ENCODE peak calls at places on chromosome 19, in nine cellular contexts. One of them, this sample, is unnamed.

GRCh38 chr19:49872245-49873148 is 4.7 kb downstream of the AKT1S1 start:
- DNase-seq in activated CD4-positive, alpha-beta T cell treated with anti-CD3 and anti-CD28 coated beads, Interleukin-2, amount 10 ng/mL, durations not matched to agents 7 days and 5 days: no peak
- DNase-seq in fibroblast of lung: no peak
- DNase-seq in Ammon's horn: no peak
- DNase-seq in COLO829: no peak
- DNase-seq in activated B cell treated with CpG ODN at 0.5 μM for 24 hours: no peak
- DNase-seq in transverse colon: no peak
- DNase-seq in C1 segment of cervical spinal cord: no peak
- DNase-seq in lower lobe of right lung: no peak
- DNase-seq in this sample: no peak

GRCh38 chr19:52258426-52258825 is 11.0 kb upstream of the ZNF766 start:
- DNase-seq in activated CD4-positive, alpha-beta T cell treated with anti-CD3 and anti-CD28 coated beads, Interleukin-2, amount 10 ng/mL, durations not matched to agents 7 days and 5 days: no peak
- DNase-seq in fibroblast of lung: peak; percentile 37
- DNase-seq in Ammon's horn: no peak
- DNase-seq in COLO829: no peak
- DNase-seq in activated B cell treated with CpG ODN at 0.5 μM for 24 hours: no peak
- DNase-seq in transverse colon: no peak
- DNase-seq in C1 segment of cervical spinal cord: no peak
- DNase-seq in lower lobe of right lung: no peak
- DNase-seq in this sample: peak; percentile 24

GRCh38 chr19:18865106-18865972 is 30.6 kb downstream of the CERS1 start:
- DNase-seq in activated CD4-positive, alpha-beta T cell treated with anti-CD3 and anti-CD28 coated beads, Interleukin-2, amount 10 ng/mL, durations not matched to agents 7 days and 5 days: no peak
- DNase-seq in fibroblast of lung: no peak
- DNase-seq in Ammon's horn: no peak
- DNase-seq in COLO829: no peak
- DNase-seq in activated B cell treated with CpG ODN at 0.5 μM for 24 hours: no peak
- DNase-seq in transverse colon: no peak
- DNase-seq in C1 segment of cervical spinal cord: no peak
- DNase-seq in lower lobe of right lung: peak; percentile 44
- DNase-seq in this sample: no peak

GRCh38 chr19:15934332-15935078 is at the start of gene CYP4F11:
- DNase-seq in activated CD4-positive, alpha-beta T cell treated with anti-CD3 and anti-CD28 coated beads, Interleukin-2, amount 10 ng/mL, durations not matched to agents 7 days and 5 days: no peak
- DNase-seq in fibroblast of lung: no peak
- DNase-seq in Ammon's horn: peak; percentile 70
- DNase-seq in COLO829: no peak
- DNase-seq in activated B cell treated with CpG ODN at 0.5 μM for 24 hours: no peak
- DNase-seq in transverse colon: peak; percentile 95
- DNase-seq in C1 segment of cervical spinal cord: peak; percentile 57
- DNase-seq in lower lobe of right lung: peak; percentile 87
- DNase-seq in this sample: peak; percentile 94

GRCh38 chr19:2867025-2867991 is at the start of gene ZNF556:
- DNase-seq in activated CD4-positive, alpha-beta T cell treated with anti-CD3 and anti-CD28 coated beads, Interleukin-2, amount 10 ng/mL, durations not matched to agents 7 days and 5 days: no peak
- DNase-seq in fibroblast of lung: no peak
- DNase-seq in Ammon's horn: peak; percentile 53
- DNase-seq in COLO829: peak; percentile 93
- DNase-seq in activated B cell treated with CpG ODN at 0.5 μM for 24 hours: no peak
- DNase-seq in transverse colon: no peak
- DNase-seq in C1 segment of cervical spinal cord: no peak
- DNase-seq in lower lobe of right lung: no peak
- DNase-seq in this sample: peak; percentile 88

GRCh38 chr19:5903502-5904301 is at the start of gene NDUFA11:
- DNase-seq in activated CD4-positive, alpha-beta T cell treated with anti-CD3 and anti-CD28 coated beads, Interleukin-2, amount 10 ng/mL, durations not matched to agents 7 days and 5 days: peak; percentile 96
- DNase-seq in fibroblast of lung: peak; percentile 94
- DNase-seq in Ammon's horn: peak; percentile 93
- DNase-seq in COLO829: peak; percentile 93
- DNase-seq in activated B cell treated with CpG ODN at 0.5 μM for 24 hours: peak; percentile 96
- DNase-seq in transverse colon: peak; percentile 99
- DNase-seq in C1 segment of cervical spinal cord: peak; percentile 99
- DNase-seq in lower lobe of right lung: peak; percentile 99
- DNase-seq in this sample: peak; percentile 95

GRCh38 chr19:11577451-11578341 is at the start of gene ACP5:
- DNase-seq in activated CD4-positive, alpha-beta T cell treated with anti-CD3 and anti-CD28 coated beads, Interleukin-2, amount 10 ng/mL, durations not matched to agents 7 days and 5 days: no peak
- DNase-seq in fibroblast of lung: no peak
- DNase-seq in Ammon's horn: no peak
- DNase-seq in COLO829: peak; percentile 78
- DNase-seq in activated B cell treated with CpG ODN at 0.5 μM for 24 hours: no peak
- DNase-seq in transverse colon: no peak
- DNase-seq in C1 segment of cervical spinal cord: no peak
- DNase-seq in lower lobe of right lung: peak; percentile 63
- DNase-seq in this sample: no peak

GRCh38 chr19:53147645-53148044 is 11.2 kb downstream of the ZNF347 start:
- DNase-seq in activated CD4-positive, alpha-beta T cell treated with anti-CD3 and anti-CD28 coated beads, Interleukin-2, amount 10 ng/mL, durations not matched to agents 7 days and 5 days: no peak
- DNase-seq in fibroblast of lung: no peak
- DNase-seq in Ammon's horn: no peak
- DNase-seq in COLO829: no peak
- DNase-seq in activated B cell treated with CpG ODN at 0.5 μM for 24 hours: no peak
- DNase-seq in transverse colon: no peak
- DNase-seq in C1 segment of cervical spinal cord: no peak
- DNase-seq in lower lobe of right lung: no peak
- DNase-seq in this sample: no peak

GRCh38 chr19:45075215-45076028 is 856 bp downstream of the ZNF296 start:
- DNase-seq in activated CD4-positive, alpha-beta T cell treated with anti-CD3 and anti-CD28 coated beads, Interleukin-2, amount 10 ng/mL, durations not matched to agents 7 days and 5 days: peak; percentile 57
- DNase-seq in fibroblast of lung: peak; percentile 26
- DNase-seq in Ammon's horn: peak; percentile 77
- DNase-seq in COLO829: no peak
- DNase-seq in activated B cell treated with CpG ODN at 0.5 μM for 24 hours: peak; percentile 76
- DNase-seq in transverse colon: peak; percentile 92
- DNase-seq in C1 segment of cervical spinal cord: peak; percentile 55
- DNase-seq in lower lobe of right lung: peak; percentile 95
- DNase-seq in this sample: peak; percentile 87

GRCh38 chr19:38360351-38360750 is 14.0 kb upstream of the PSMD8 start:
- DNase-seq in activated CD4-positive, alpha-beta T cell treated with anti-CD3 and anti-CD28 coated beads, Interleukin-2, amount 10 ng/mL, durations not matched to agents 7 days and 5 days: no peak
- DNase-seq in fibroblast of lung: no peak
- DNase-seq in Ammon's horn: no peak
- DNase-seq in COLO829: no peak
- DNase-seq in activated B cell treated with CpG ODN at 0.5 μM for 24 hours: no peak
- DNase-seq in transverse colon: no peak
- DNase-seq in C1 segment of cervical spinal cord: no peak
- DNase-seq in lower lobe of right lung: no peak
- DNase-seq in this sample: no peak

GRCh38 chr19:1651548-1652394 is 644 bp downstream of the TCF3 start:
- DNase-seq in activated CD4-positive, alpha-beta T cell treated with anti-CD3 and anti-CD28 coated beads, Interleukin-2, amount 10 ng/mL, durations not matched to agents 7 days and 5 days: peak; percentile 42
- DNase-seq in fibroblast of lung: peak; percentile 37
- DNase-seq in Ammon's horn: no peak
- DNase-seq in COLO829: no peak
- DNase-seq in activated B cell treated with CpG ODN at 0.5 μM for 24 hours: peak; percentile 57
- DNase-seq in transverse colon: peak; percentile 58
- DNase-seq in C1 segment of cervical spinal cord: peak; percentile 32
- DNase-seq in lower lobe of right lung: peak; percentile 66
- DNase-seq in this sample: peak; percentile 23

GRCh38 chr19:7349961-7350711 is 1.4 kb downstream of the ARHGEF18 start:
- DNase-seq in activated CD4-positive, alpha-beta T cell treated with anti-CD3 and anti-CD28 coated beads, Interleukin-2, amount 10 ng/mL, durations not matched to agents 7 days and 5 days: peak; percentile 71
- DNase-seq in fibroblast of lung: no peak
- DNase-seq in Ammon's horn: no peak
- DNase-seq in COLO829: no peak
- DNase-seq in activated B cell treated with CpG ODN at 0.5 μM for 24 hours: peak; percentile 49
- DNase-seq in transverse colon: peak; percentile 48
- DNase-seq in C1 segment of cervical spinal cord: no peak
- DNase-seq in lower lobe of right lung: no peak
- DNase-seq in this sample: no peak

GRCh38 chr19:51621178-51621577 is 9.0 kb downstream of the SIGLEC5 start:
- DNase-seq in activated CD4-positive, alpha-beta T cell treated with anti-CD3 and anti-CD28 coated beads, Interleukin-2, amount 10 ng/mL, durations not matched to agents 7 days and 5 days: no peak
- DNase-seq in fibroblast of lung: no peak
- DNase-seq in Ammon's horn: no peak
- DNase-seq in COLO829: no peak
- DNase-seq in activated B cell treated with CpG ODN at 0.5 μM for 24 hours: no peak
- DNase-seq in transverse colon: no peak
- DNase-seq in C1 segment of cervical spinal cord: no peak
- DNase-seq in lower lobe of right lung: no peak
- DNase-seq in this sample: no peak

GRCh38 chr19:13020002-13020414 is 24.7 kb downstream of the NFIX start:
- DNase-seq in activated CD4-positive, alpha-beta T cell treated with anti-CD3 and anti-CD28 coated beads, Interleukin-2, amount 10 ng/mL, durations not matched to agents 7 days and 5 days: no peak
- DNase-seq in fibroblast of lung: peak; percentile 75
- DNase-seq in Ammon's horn: no peak
- DNase-seq in COLO829: no peak
- DNase-seq in activated B cell treated with CpG ODN at 0.5 μM for 24 hours: no peak
- DNase-seq in transverse colon: no peak
- DNase-seq in C1 segment of cervical spinal cord: no peak
- DNase-seq in lower lobe of right lung: no peak
- DNase-seq in this sample: no peak

GRCh38 chr19:11227201-11227886 is 12.1 kb upstream of the ANGPTL8 start:
- DNase-seq in activated CD4-positive, alpha-beta T cell treated with anti-CD3 and anti-CD28 coated beads, Interleukin-2, amount 10 ng/mL, durations not matched to agents 7 days and 5 days: no peak
- DNase-seq in fibroblast of lung: no peak
- DNase-seq in Ammon's horn: no peak
- DNase-seq in COLO829: no peak
- DNase-seq in activated B cell treated with CpG ODN at 0.5 μM for 24 hours: no peak
- DNase-seq in transverse colon: no peak
- DNase-seq in C1 segment of cervical spinal cord: no peak
- DNase-seq in lower lobe of right lung: no peak
- DNase-seq in this sample: no peak

GRCh38 chr19:35561436-35561835 is 2.0 kb downstream of the ATP4A start:
- DNase-seq in activated CD4-positive, alpha-beta T cell treated with anti-CD3 and anti-CD28 coated beads, Interleukin-2, amount 10 ng/mL, durations not matched to agents 7 days and 5 days: no peak
- DNase-seq in fibroblast of lung: no peak
- DNase-seq in Ammon's horn: no peak
- DNase-seq in COLO829: no peak
- DNase-seq in activated B cell treated with CpG ODN at 0.5 μM for 24 hours: no peak
- DNase-seq in transverse colon: no peak
- DNase-seq in C1 segment of cervical spinal cord: no peak
- DNase-seq in lower lobe of right lung: no peak
- DNase-seq in this sample: no peak

GRCh38 chr19:17455308-17455707 is 5.4 kb downstream of the NXNL1 start:
- DNase-seq in activated CD4-positive, alpha-beta T cell treated with anti-CD3 and anti-CD28 coated beads, Interleukin-2, amount 10 ng/mL, durations not matched to agents 7 days and 5 days: no peak
- DNase-seq in fibroblast of lung: no peak
- DNase-seq in Ammon's horn: no peak
- DNase-seq in COLO829: no peak
- DNase-seq in activated B cell treated with CpG ODN at 0.5 μM for 24 hours: no peak
- DNase-seq in transverse colon: no peak
- DNase-seq in C1 segment of cervical spinal cord: no peak
- DNase-seq in lower lobe of right lung: no peak
- DNase-seq in this sample: no peak

GRCh38 chr19:50333737-50334617 is 4.8 kb upstream of the KCNC3 start:
- DNase-seq in activated CD4-positive, alpha-beta T cell treated with anti-CD3 and anti-CD28 coated beads, Interleukin-2, amount 10 ng/mL, durations not matched to agents 7 days and 5 days: peak; percentile 83
- DNase-seq in fibroblast of lung: no peak
- DNase-seq in Ammon's horn: peak; percentile 88
- DNase-seq in COLO829: peak; percentile 97
- DNase-seq in activated B cell treated with CpG ODN at 0.5 μM for 24 hours: peak; percentile 85
- DNase-seq in transverse colon: peak; percentile 84
- DNase-seq in C1 segment of cervical spinal cord: peak; percentile 97
- DNase-seq in lower lobe of right lung: peak; percentile 86
- DNase-seq in this sample: peak; percentile 79

This sample was measured in kidney tubule cell.